ENCODE peak calls at places on chromosomes 11 and 22, in four cellular contexts. One of them, this sample, is unnamed. For H3K27me3, the result is how much of the 10 kb centered on the place peaks cover.

GRCh38 chr11:132992838-132993680 is 539.2 kb downstream of the OPCML start:
- DNase-seq in neuronal stem cell: peak
- DNase-seq in bronchial epithelial cell: no peak
- DNase-seq in adipocyte: peak
- DNase-seq in this sample: no peak

GRCh38 chr11:28123151-28123571 is 15.0 kb downstream of the METTL15 start:
- DNase-seq in neuronal stem cell: no peak
- DNase-seq in bronchial epithelial cell: no peak
- DNase-seq in adipocyte: peak
- DNase-seq in this sample: no peak

GRCh38 chr11:29527391-29527936 is 489.4 kb downstream of the KCNA4 start:
- DNase-seq in neuronal stem cell: no peak
- DNase-seq in bronchial epithelial cell: peak
- DNase-seq in adipocyte: peak
- DNase-seq in this sample: no peak

GRCh38 chr22:20418211-20418788 is 19.3 kb downstream of the SCARF2 start:
- DNase-seq in neuronal stem cell: peak
- DNase-seq in bronchial epithelial cell: peak
- DNase-seq in adipocyte: peak
- DNase-seq in this sample: peak

GRCh38 chr22:48096846-48097665 is 1334.6 kb downstream of the TBC1D22A start:
- DNase-seq in neuronal stem cell: no peak
- DNase-seq in bronchial epithelial cell: no peak
- DNase-seq in adipocyte: no peak
- DNase-seq in this sample: no peak

GRCh38 chr22:44193537-44193896 is 12.8 kb downstream of the PARVG start:
- DNase-seq in neuronal stem cell: no peak
- DNase-seq in bronchial epithelial cell: peak
- DNase-seq in adipocyte: no peak
- DNase-seq in this sample: no peak

GRCh38 chr22:46971141-46971775 is 208.8 kb downstream of the TBC1D22A start:
- DNase-seq in neuronal stem cell: no peak
- DNase-seq in bronchial epithelial cell: no peak
- DNase-seq in adipocyte: no peak
- DNase-seq in this sample: no peak

GRCh38 chr11:123525511-123525918 is 95.4 kb downstream of the GRAMD1B start:
- DNase-seq in neuronal stem cell: no peak
- DNase-seq in bronchial epithelial cell: no peak
- DNase-seq in adipocyte: no peak
- DNase-seq in this sample: no peak

GRCh38 chr11:126545057-126545555 is 189.6 kb downstream of the ST3GAL4 start:
- DNase-seq in neuronal stem cell: no peak
- DNase-seq in bronchial epithelial cell: no peak
- DNase-seq in adipocyte: no peak
- DNase-seq in this sample: no peak

GRCh38 chr11:17658211-17658610 is 61.2 kb upstream of the MYOD1 start:
- DNase-seq in neuronal stem cell: no peak
- DNase-seq in bronchial epithelial cell: peak
- DNase-seq in adipocyte: no peak
- DNase-seq in this sample: no peak

GRCh38 chr11:102716527-102716926 is 8.2 kb downstream of the MMP8 start:
- DNase-seq in neuronal stem cell: no peak
- DNase-seq in bronchial epithelial cell: no peak
- DNase-seq in adipocyte: no peak
- DNase-seq in this sample: no peak

GRCh38 chr22:37486224-37486845 is at the start of gene MFNG:
- DNase-seq in neuronal stem cell: peak
- DNase-seq in bronchial epithelial cell: peak
- DNase-seq in adipocyte: peak
- DNase-seq in this sample: peak

GRCh38 chr11:95324826-95325225 is 93.8 kb upstream of the SESN3 start:
- DNase-seq in neuronal stem cell: no peak
- DNase-seq in bronchial epithelial cell: no peak
- DNase-seq in adipocyte: no peak
- DNase-seq in this sample: no peak

GRCh38 chr22:42217019-42217751 is 53.3 kb downstream of the TCF20 start:
- DNase-seq in neuronal stem cell: no peak
- DNase-seq in bronchial epithelial cell: no peak
- DNase-seq in adipocyte: no peak
- DNase-seq in this sample: no peak

GRCh38 chr11:62858201-62858600 is 18.8 kb upstream of the WDR74 start:
- DNase-seq in neuronal stem cell: no peak
- DNase-seq in bronchial epithelial cell: no peak
- DNase-seq in adipocyte: no peak
- DNase-seq in this sample: no peak

GRCh38 chr11:14974723-14975587 is 2.8 kb upstream of the CALCA start:
- DNase-seq in neuronal stem cell: peak
- DNase-seq in bronchial epithelial cell: peak
- DNase-seq in adipocyte: peak
- DNase-seq in this sample: no peak

GRCh38 chr11:14973621-14974020 is 1.5 kb upstream of the CALCA start:
- DNase-seq in neuronal stem cell: peak
- DNase-seq in bronchial epithelial cell: no peak
- DNase-seq in adipocyte: no peak
- DNase-seq in this sample: no peak

GRCh38 chr11:14974021-14974698 is 2.0 kb upstream of the CALCA start:
- DNase-seq in neuronal stem cell: peak
- DNase-seq in bronchial epithelial cell: no peak
- DNase-seq in adipocyte: no peak
- DNase-seq in this sample: no peak

GRCh38 chr11:14971865-14972580 is at the start of gene CALCA:
- DNase-seq in neuronal stem cell: no peak
- DNase-seq in bronchial epithelial cell: no peak
- DNase-seq in adipocyte: no peak
- DNase-seq in this sample: no peak

GRCh38 chr11:14972581-14973490 is 685 bp upstream of the CALCA start:
- DNase-seq in neuronal stem cell: no peak
- DNase-seq in bronchial epithelial cell: no peak
- DNase-seq in adipocyte: no peak
- DNase-seq in this sample: no peak
- H3K27me3 ChIP-seq in neuronal stem cell: half or more
- H3K27me3 ChIP-seq in bronchial epithelial cell: under half
- H3K27me3 ChIP-seq in adipocyte: half or more
- H3K27me3 ChIP-seq in this sample: under half

GRCh38 chr22:36443198-36443770 is 38.2 kb downstream of the TXN2 start:
- DNase-seq in neuronal stem cell: no peak
- DNase-seq in bronchial epithelial cell: no peak
- DNase-seq in adipocyte: no peak
- DNase-seq in this sample: no peak

GRCh38 chr22:36442506-36443197 is 38.8 kb downstream of the TXN2 start:
- DNase-seq in neuronal stem cell: no peak
- DNase-seq in bronchial epithelial cell: no peak
- DNase-seq in adipocyte: no peak
- DNase-seq in this sample: no peak

GRCh38 chr22:36449776-36450175 is 31.7 kb downstream of the TXN2 start:
- DNase-seq in neuronal stem cell: no peak
- DNase-seq in bronchial epithelial cell: no peak
- DNase-seq in adipocyte: no peak
- DNase-seq in this sample: no peak

GRCh38 chr22:36445158-36445668 is 36.2 kb downstream of the TXN2 start:
- DNase-seq in neuronal stem cell: no peak
- DNase-seq in bronchial epithelial cell: no peak
- DNase-seq in adipocyte: peak
- DNase-seq in this sample: no peak

DNA sequence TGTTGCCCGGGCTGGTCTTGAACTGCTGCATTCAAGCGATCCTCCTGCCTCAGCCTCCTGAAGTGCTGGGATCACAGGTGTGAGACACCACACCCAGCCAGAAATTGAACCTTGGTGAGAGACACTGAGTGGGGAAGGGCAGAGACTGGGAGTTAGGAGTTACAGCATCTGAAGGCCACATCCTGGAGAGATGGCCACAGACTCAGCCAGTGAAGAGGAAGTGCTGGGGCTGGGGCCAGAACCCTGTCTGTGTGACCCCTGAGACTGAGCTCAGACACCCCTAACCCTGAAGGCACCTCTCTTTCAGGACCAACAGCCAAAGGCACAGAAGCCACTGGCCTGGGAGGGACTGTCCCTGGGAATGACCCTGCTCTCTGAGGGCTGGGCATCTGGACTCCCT is 33.8 kb downstream of the TXN2 start:
- DNase-seq in neuronal stem cell: no peak
- DNase-seq in bronchial epithelial cell: no peak
- DNase-seq in adipocyte: no peak
- DNase-seq in this sample: no peak
- H3K4me3 ChIP-seq in neuronal stem cell: no peak
- H3K4me3 ChIP-seq in bronchial epithelial cell: no peak
- H3K4me3 ChIP-seq in adipocyte: no peak
- H3K4me3 ChIP-seq in this sample: no peak

GRCh38 chr11:120185678-120186407 is 25.0 kb upstream of the OAF start:
- DNase-seq in neuronal stem cell: no peak
- DNase-seq in bronchial epithelial cell: no peak
- DNase-seq in adipocyte: no peak
- DNase-seq in this sample: no peak
- H3K27me3 ChIP-seq in neuronal stem cell: under half
- H3K27me3 ChIP-seq in bronchial epithelial cell: under half
- H3K27me3 ChIP-seq in adipocyte: under half
- H3K27me3 ChIP-seq in this sample: under half

DNA sequence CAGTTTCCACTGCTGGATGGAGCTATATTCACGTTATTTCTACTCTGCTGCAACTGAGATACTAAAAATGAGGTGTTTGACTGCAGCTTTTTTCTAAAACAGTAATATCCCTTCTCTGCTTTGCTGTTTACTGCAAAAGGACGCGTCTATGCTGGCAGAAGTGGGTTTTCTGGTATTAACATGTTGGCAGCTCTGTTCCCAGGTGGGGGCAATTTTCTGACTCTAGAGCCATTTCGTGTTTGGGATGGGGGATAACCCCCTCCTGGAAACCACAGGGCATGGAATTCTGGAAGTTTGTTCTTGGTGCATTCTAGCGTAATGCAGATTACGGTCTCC is 4.9 kb downstream of the GRK2 start:
- DNase-seq in neuronal stem cell: no peak
- DNase-seq in bronchial epithelial cell: no peak
- DNase-seq in adipocyte: no peak
- DNase-seq in this sample: no peak
- H3K4me3 ChIP-seq in neuronal stem cell: no peak
- H3K4me3 ChIP-seq in bronchial epithelial cell: no peak
- H3K4me3 ChIP-seq in adipocyte: no peak
- H3K4me3 ChIP-seq in this sample: no peak

GRCh38 chr11:114260077-114260476 is 36.1 kb upstream of the NNMT start:
- DNase-seq in neuronal stem cell: no peak
- DNase-seq in bronchial epithelial cell: no peak
- DNase-seq in adipocyte: no peak
- DNase-seq in this sample: no peak

GRCh38 chr11:114257621-114258558 is 38.3 kb upstream of the NNMT start:
- DNase-seq in neuronal stem cell: peak
- DNase-seq in bronchial epithelial cell: peak
- DNase-seq in adipocyte: peak
- DNase-seq in this sample: no peak

GRCh38 chr11:114259124-114259526 is 37.1 kb upstream of the NNMT start:
- DNase-seq in neuronal stem cell: no peak
- DNase-seq in bronchial epithelial cell: no peak
- DNase-seq in adipocyte: no peak
- DNase-seq in this sample: no peak

GRCh38 chr11:114259551-114259983 is 36.6 kb upstream of the NNMT start:
- DNase-seq in neuronal stem cell: no peak
- DNase-seq in bronchial epithelial cell: no peak
- DNase-seq in adipocyte: no peak
- DNase-seq in this sample: no peak

DNA sequence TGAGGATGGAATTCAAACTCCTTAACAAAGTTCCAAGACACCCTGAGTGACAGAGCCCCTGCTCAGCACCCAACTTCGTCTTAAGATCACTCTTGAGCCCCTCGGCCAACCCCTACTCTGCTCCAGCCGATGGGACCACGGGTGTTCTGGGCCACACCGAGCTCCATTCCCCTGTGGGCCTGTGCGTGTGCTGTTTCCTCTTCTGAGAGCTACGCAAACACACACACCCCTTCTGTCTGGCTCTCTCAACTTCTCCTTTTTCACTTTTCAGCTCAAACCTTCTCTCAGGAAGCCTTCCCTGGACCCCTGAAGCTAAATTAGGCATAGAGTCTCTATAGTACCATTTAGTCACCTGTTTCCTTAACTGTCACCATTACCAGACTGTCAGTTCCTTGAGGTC is 37.5 kb upstream of the NNMT start:
- DNase-seq in neuronal stem cell: no peak
- DNase-seq in bronchial epithelial cell: no peak
- DNase-seq in adipocyte: no peak
- DNase-seq in this sample: no peak
- H3K27me3 ChIP-seq in neuronal stem cell: under half
- H3K27me3 ChIP-seq in bronchial epithelial cell: under half
- H3K27me3 ChIP-seq in adipocyte: under half
- H3K27me3 ChIP-seq in this sample: under half

DNA sequence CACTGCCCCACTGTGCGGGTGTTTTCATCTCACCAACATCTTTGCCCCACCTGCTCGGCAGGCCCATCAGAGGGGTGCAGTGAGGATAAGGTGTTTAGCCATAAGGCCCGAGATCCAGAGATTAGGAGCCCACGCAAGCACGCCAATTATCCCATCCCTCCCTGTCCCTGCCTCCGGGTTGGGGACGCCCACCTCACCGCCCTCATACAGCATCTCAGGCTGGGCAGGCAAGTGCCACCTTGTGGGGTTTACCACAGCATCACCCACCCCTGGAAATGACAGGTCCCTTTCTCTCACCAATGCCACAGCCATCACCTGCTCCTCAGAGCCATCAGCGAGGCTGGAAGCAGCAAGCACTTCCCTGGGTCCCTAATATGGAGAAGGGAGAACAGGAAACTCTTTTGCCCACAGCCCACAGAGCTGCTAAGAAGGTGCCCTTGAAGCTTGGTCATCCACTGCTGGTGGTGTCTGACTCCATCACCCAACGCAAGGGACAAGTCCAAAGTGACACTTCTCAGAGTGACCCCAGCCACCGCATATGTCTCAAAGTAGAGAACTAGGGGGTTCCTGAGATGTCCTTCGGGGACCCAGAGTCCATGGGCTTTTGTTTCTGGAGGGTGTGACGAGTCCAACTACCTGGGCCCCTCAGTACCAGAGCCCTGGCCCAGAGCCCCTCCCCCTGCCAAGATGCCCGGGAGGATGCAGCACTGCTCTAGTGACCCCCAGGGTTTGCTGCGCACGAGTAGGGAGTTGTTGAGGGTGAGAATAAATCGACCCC is 15.8 kb downstream of the VPS37C start:
- DNase-seq in neuronal stem cell: no peak
- DNase-seq in bronchial epithelial cell: no peak
- DNase-seq in adipocyte: no peak
- DNase-seq in this sample: no peak
- H3K4me3 ChIP-seq in neuronal stem cell: no peak
- H3K4me3 ChIP-seq in bronchial epithelial cell: no peak
- H3K4me3 ChIP-seq in adipocyte: no peak
- H3K4me3 ChIP-seq in this sample: no peak

DNA sequence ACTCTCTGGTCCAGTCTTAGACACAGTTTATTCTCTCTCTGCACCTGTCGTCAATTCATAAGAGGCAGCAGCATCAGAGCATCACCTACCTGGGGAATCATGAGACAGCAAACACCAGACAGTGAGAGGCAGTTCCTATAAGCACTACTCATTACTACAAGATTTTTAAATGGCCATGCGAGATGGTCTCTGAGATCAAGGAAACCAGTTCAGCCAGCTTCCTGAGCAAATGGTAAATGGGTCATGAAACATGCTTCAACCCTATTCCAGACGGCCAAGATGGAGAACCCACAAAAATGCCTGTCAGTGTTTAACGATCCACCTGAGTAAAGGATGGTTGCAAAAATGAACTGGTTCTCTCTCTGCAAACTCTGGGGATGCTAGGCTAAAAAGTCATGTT is 52.9 kb downstream of the SYTL2 start:
- DNase-seq in neuronal stem cell: no peak
- DNase-seq in bronchial epithelial cell: no peak
- DNase-seq in adipocyte: no peak
- DNase-seq in this sample: no peak
- H3K27me3 ChIP-seq in neuronal stem cell: under half
- H3K27me3 ChIP-seq in bronchial epithelial cell: under half
- H3K27me3 ChIP-seq in adipocyte: under half
- H3K27me3 ChIP-seq in this sample: under half

This sample was measured in lung.